ENCODE peak calls at places on chromosomes 6 and 20, in six cellular contexts. A is HepG2, M is A549, U is K562, Y is H1, J is endothelial cell of umbilical vein. T is an unnamed sample.
A peak's percentile ranks its signal among the peaks of the same experiment; 100 is the strongest.

GRCh38 chr20:38404016-38404415 is 31.1 kb downstream of the SNHG17 start:
- DNase-seq in A (no peak), Y (no peak), J (no peak), M (no peak), U (no peak), T (no peak)

GRCh38 chr6:13217206-13217905 is 111.0 kb downstream of the TBC1D7 start:
- DNase-seq in M (no peak), U (no peak), A (peak; percentile 17), Y (no peak), J (peak; percentile 65), T (no peak)

GRCh38 chr20:34736106-34736505 is 32.0 kb downstream of the TP53INP2 start:
- DNase-seq in Y (no peak), J (no peak), U (no peak), A (no peak), M (no peak), T (no peak)

GRCh38 chr6:111721677-111722219 is 116.1 kb upstream of the TRAF3IP2 start:
- DNase-seq in M (peak; percentile 11), Y (peak; percentile 84), U (peak; percentile 68), J (peak; percentile 29), A (peak; percentile 24), T (peak; percentile 65)

GRCh38 chr6:89888871-89889270 is 5.4 kb upstream of the GJA10 start:
- DNase-seq in A (no peak), Y (no peak), U (no peak), J (no peak), M (no peak), T (no peak)

GRCh38 chr6:132693478-132693877 is 20.4 kb downstream of the VNN1 start:
- DNase-seq in M (no peak), U (no peak), Y (no peak), J (peak; percentile 13), A (no peak), T (no peak)

GRCh38 chr6:111482236-111482958 is 621 bp downstream of the REV3L start:
- DNase-seq in M (no peak), J (peak; percentile 45), Y (no peak), A (no peak), U (peak; percentile 58), T (peak; percentile 23)

GRCh38 chr6:72624557-72625160 is 2.8 kb downstream of the KCNQ5 start:
- DNase-seq in U (peak; percentile 47), M (peak; percentile 28), A (no peak), J (no peak), Y (no peak), T (no peak)

GRCh38 chr6:160930547-160931377 is 60.8 kb upstream of the MAP3K4 start:
- DNase-seq in Y (peak; percentile 90), U (no peak), M (peak; percentile 72), J (peak; percentile 59), A (peak; percentile 30), T (peak; percentile 77)

GRCh38 chr20:41443667-41444066 is 77.0 kb upstream of the EMILIN3 start:
- DNase-seq in M (no peak), A (no peak), U (no peak), Y (no peak), J (no peak), T (no peak)

GRCh38 chr6:131998255-131998982 is 47.2 kb upstream of the CCN2 start:
- DNase-seq in M (no peak), J (no peak), Y (no peak), A (no peak), U (no peak), T (no peak)

GRCh38 chr6:26216886-26217713 is 129.9 kb downstream of the HFE start:
- DNase-seq in Y (peak; percentile 87), M (no peak), U (peak; percentile 76), J (peak; percentile 95), A (peak; percentile 93), T (peak; percentile 91)

GRCh38 chr20:58690851-58691250 is 1.7 kb upstream of the NPEPL1 start:
- DNase-seq in J (no peak), U (no peak), M (no peak), Y (peak; percentile 37), A (no peak), T (no peak)

GRCh38 chr6:125480571-125480970 is 178.8 kb upstream of the HDDC2 start:
- DNase-seq in U (no peak), A (no peak), J (no peak), Y (no peak), M (no peak), T (no peak)

GRCh38 chr6:129843573-129843972 is 17.5 kb downstream of the TMEM244 start:
- DNase-seq in A (no peak), Y (no peak), J (no peak), U (no peak), M (no peak), T (no peak)

GRCh38 chr20:19880256-19881079 is 122.4 kb downstream of the RIN2 start:
- DNase-seq in Y (no peak), A (peak; percentile 88), M (peak; percentile 88), J (no peak), U (no peak), T (no peak)

GRCh38 chr6:52435345-52435744 is 15.2 kb downstream of the EFHC1 start:
- DNase-seq in U (no peak), Y (no peak), M (no peak), J (no peak), A (no peak), T (no peak)
- TF ChIP-seq JUN in U (peak; percentile 55), Y (no peak), M (no peak), J (no peak), A (no peak), T (no peak)

GRCh38 chr20:7399575-7399974 is 540.7 kb downstream of the HAO1 start:
- DNase-seq in Y (no peak), J (peak; percentile 79), A (no peak), U (no peak), M (no peak), T (no peak)
- TF ChIP-seq JUN in Y (no peak), J (no peak), A (no peak), U (no peak), M (no peak), T (no peak)

GRCh38 chr6:170228581-170229310 is 62.1 kb downstream of the DLL1 start:
- DNase-seq in M (no peak), U (no peak), Y (no peak), J (no peak), A (no peak), T (no peak)
- TF ChIP-seq JUN in M (no peak), U (no peak), Y (no peak), J (no peak), A (no peak), T (no peak)

GRCh38 chr20:39874049-39874893 is 814.8 kb downstream of the MAFB start:
- DNase-seq in J (peak; percentile 90), Y (peak; percentile 88), U (peak; percentile 44), M (peak; percentile 15), A (peak; percentile 55), T (peak; percentile 87)
- TF ChIP-seq JUN in J (peak; percentile 3), Y (no peak), U (no peak), M (no peak), A (no peak), T (no peak)

DNA sequence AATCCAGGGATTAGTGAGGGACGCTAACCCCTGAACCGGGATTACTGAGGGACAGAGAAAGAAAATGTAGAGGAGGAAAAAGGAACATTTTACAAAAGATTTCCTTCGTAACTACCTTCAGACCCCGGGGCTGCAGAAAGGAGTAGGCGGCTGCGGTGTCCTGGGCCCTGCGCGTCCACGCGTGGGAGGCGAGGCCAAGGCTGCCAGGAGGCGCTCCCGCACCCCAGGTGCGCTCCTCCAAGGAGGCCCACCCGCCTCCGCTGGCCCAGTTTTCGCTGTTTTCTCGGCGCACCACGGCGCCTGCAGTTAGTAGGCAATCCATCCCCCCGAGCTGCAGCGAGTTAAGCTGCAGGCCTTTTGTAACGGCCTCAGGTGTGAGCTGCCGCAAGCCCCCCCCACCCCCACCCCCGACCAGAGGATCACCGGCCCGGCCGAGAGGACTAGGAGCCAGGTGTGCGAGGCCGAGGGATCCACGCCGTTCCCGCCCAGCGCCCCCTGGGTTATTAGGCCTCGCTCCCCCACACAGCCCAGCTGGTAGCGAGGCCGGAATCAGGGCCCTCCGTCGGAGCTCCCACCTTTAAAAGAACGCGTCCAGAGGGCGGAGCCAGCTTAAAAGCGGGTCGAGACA is 380.3 kb upstream of the ARID1B start:
- DNase-seq in U (no peak), J (no peak), Y (peak; percentile 63), M (no peak), A (no peak), T (peak; percentile 47)
- TF ChIP-seq JUN in U (no peak), J (no peak), Y (no peak), M (no peak), A (no peak), T (no peak)

GRCh38 chr6:56714273-56714672 is 71.6 kb upstream of the DST start:
- DNase-seq in Y (no peak), U (no peak), A (no peak), M (no peak), J (no peak), T (no peak)
- TF ChIP-seq JUN in Y (no peak), U (no peak), A (no peak), M (no peak), J (no peak), T (no peak)

GRCh38 chr6:154882107-154882506 is 113.0 kb upstream of the TIAM2 start:
- DNase-seq in U (no peak), Y (no peak), M (no peak), A (no peak), J (no peak), T (no peak)
- TF ChIP-seq JUN in U (no peak), Y (no peak), M (no peak), A (no peak), J (no peak), T (no peak)

DNA sequence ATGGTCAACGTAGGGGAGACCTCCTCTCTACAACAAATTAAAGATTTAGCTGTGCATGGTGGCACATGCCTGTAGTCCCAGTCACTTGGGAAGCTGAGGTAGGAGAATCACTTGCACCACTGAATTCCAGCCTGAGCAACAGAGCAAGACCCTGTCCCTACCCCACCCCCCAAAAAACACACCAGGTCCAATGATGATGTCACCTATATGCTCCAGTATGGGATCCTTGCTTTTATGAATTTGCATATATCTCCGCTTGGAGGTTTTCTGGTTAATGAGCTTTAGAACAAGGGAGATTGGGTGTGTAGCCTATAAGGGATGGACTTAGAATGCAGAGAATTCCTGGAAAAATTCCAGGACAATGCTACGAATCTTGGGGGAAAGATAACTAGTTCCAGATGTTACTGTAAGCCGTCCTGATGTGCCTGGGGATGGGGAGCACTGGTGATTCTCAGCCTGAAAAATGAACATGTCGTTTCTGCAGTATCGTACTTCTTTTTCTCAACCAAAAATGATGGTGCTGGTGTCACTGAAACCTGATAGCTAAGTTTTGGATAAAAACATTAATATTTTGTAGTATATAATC is 61.1 kb downstream of the ZBTB2 start:
- DNase-seq in M (no peak), U (no peak), J (no peak), Y (no peak), A (no peak), T (no peak)
- TF ChIP-seq JUN in M (no peak), U (no peak), J (no peak), Y (no peak), A (no peak), T (no peak)

DNA sequence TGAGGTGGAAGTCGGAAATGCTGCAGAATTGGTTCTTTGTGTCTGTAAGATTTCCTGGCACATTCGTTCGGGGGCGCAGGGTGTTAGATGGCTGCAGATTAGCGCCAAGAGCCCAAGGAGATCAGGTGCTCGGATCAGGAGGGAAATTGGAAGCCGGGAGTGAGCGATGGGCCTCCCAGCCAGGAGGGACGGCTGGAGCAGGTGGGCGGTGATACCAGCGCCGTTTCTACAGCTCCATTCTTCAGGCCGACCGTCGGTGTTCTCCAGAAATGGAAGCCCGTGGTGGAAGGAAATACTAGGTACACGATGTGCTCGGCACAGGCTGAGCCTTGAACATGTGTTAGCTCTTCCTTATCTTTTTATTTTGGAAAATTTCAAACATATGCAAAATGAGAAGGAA is 6.5 kb downstream of the SIRPA start:
- DNase-seq in A (no peak), J (no peak), M (no peak), Y (no peak), U (no peak), T (no peak)
- TF ChIP-seq JUN in A (no peak), J (no peak), M (no peak), Y (no peak), U (no peak), T (no peak)